ENCODE peak calls at places on chromosomes 7 and 10, in four cellular contexts. One of them, this sample, is unnamed.

GRCh38 chr10:93413252-93413689 is 68.9 kb downstream of the MYOF start:
- DNase-seq in SK-N-SH: no peak
- DNase-seq in astrocyte: no peak
- DNase-seq in endothelial cell of umbilical vein: peak; percentile 65
- DNase-seq in this sample: no peak

GRCh38 chr7:32941996-32942782 is 15.1 kb upstream of the FKBP9 start:
- DNase-seq in endothelial cell of umbilical vein: peak; percentile 56
- DNase-seq in astrocyte: peak; percentile 34
- DNase-seq in SK-N-SH: peak; percentile 88
- DNase-seq in this sample: peak; percentile 58

GRCh38 chr10:89119651-89120050 is 87.5 kb downstream of the CH25H start:
- DNase-seq in astrocyte: no peak
- DNase-seq in endothelial cell of umbilical vein: peak; percentile 67
- DNase-seq in SK-N-SH: no peak
- DNase-seq in this sample: no peak

GRCh38 chr7:130673066-130673465 is 4.5 kb upstream of the COPG2 start:
- DNase-seq in SK-N-SH: no peak
- DNase-seq in endothelial cell of umbilical vein: no peak
- DNase-seq in astrocyte: no peak
- DNase-seq in this sample: no peak

GRCh38 chr7:31744294-31744874 is 57.4 kb downstream of the PPP1R17 start:
- DNase-seq in SK-N-SH: peak; percentile 49
- DNase-seq in endothelial cell of umbilical vein: peak; percentile 79
- DNase-seq in astrocyte: peak; percentile 56
- DNase-seq in this sample: peak; percentile 71

GRCh38 chr7:117827861-117828260 is 45.4 kb downstream of the CTTNBP2 start:
- DNase-seq in SK-N-SH: no peak
- DNase-seq in astrocyte: peak; percentile 92
- DNase-seq in endothelial cell of umbilical vein: peak; percentile 7
- DNase-seq in this sample: peak; percentile 94

GRCh38 chr7:1710936-1711335 is 40.9 kb downstream of the ELFN1 start:
- DNase-seq in endothelial cell of umbilical vein: no peak
- DNase-seq in astrocyte: no peak
- DNase-seq in SK-N-SH: peak; percentile 32
- DNase-seq in this sample: no peak

GRCh38 chr7:1290262-1291039 is 57.8 kb downstream of the UNCX start:
- DNase-seq in astrocyte: no peak
- DNase-seq in SK-N-SH: no peak
- DNase-seq in endothelial cell of umbilical vein: peak; percentile 3
- DNase-seq in this sample: peak; percentile 39

GRCh38 chr7:43439631-43440401 is 143.1 kb upstream of the STK17A start:
- DNase-seq in endothelial cell of umbilical vein: peak; percentile 37
- DNase-seq in astrocyte: peak; percentile 25
- DNase-seq in SK-N-SH: peak; percentile 76
- DNase-seq in this sample: peak; percentile 71

GRCh38 chr10:86355571-86356038 is 11.0 kb downstream of the GRID1 start:
- DNase-seq in endothelial cell of umbilical vein: no peak
- DNase-seq in SK-N-SH: no peak
- DNase-seq in astrocyte: no peak
- DNase-seq in this sample: no peak

GRCh38 chr7:149330914-149331567 is 69.0 kb downstream of the ZNF783 start:
- DNase-seq in endothelial cell of umbilical vein: no peak
- DNase-seq in SK-N-SH: no peak
- DNase-seq in astrocyte: no peak
- DNase-seq in this sample: no peak

GRCh38 chr10:7239312-7239985 is 171.4 kb downstream of the SFMBT2 start:
- DNase-seq in SK-N-SH: no peak
- DNase-seq in endothelial cell of umbilical vein: no peak
- DNase-seq in astrocyte: no peak
- DNase-seq in this sample: no peak

GRCh38 chr7:29013062-29013461 is 54.9 kb upstream of the TRIL start:
- DNase-seq in astrocyte: no peak
- DNase-seq in SK-N-SH: no peak
- DNase-seq in endothelial cell of umbilical vein: no peak
- DNase-seq in this sample: peak; percentile 21

GRCh38 chr10:28853195-28853594 is 175.9 kb downstream of the BAMBI start:
- DNase-seq in astrocyte: peak; percentile 41
- DNase-seq in endothelial cell of umbilical vein: no peak
- DNase-seq in SK-N-SH: no peak
- DNase-seq in this sample: peak; percentile 17

GRCh38 chr10:132805599-132805998 is 19.7 kb upstream of the NKX6-2 start:
- DNase-seq in endothelial cell of umbilical vein: no peak
- DNase-seq in SK-N-SH: peak; percentile 42
- DNase-seq in astrocyte: no peak
- DNase-seq in this sample: no peak

GRCh38 chr10:21257191-21257590 is 268.3 kb downstream of the SKIDA1 start:
- DNase-seq in endothelial cell of umbilical vein: no peak
- DNase-seq in astrocyte: no peak
- DNase-seq in SK-N-SH: no peak
- DNase-seq in this sample: no peak

GRCh38 chr10:67912330-67912946 is 28.0 kb downstream of the SIRT1 start:
- DNase-seq in SK-N-SH: no peak
- DNase-seq in endothelial cell of umbilical vein: no peak
- DNase-seq in astrocyte: peak; percentile 81
- DNase-seq in this sample: peak; percentile 83

GRCh38 chr10:69574571-69574978 is 1.4 kb upstream of the NEUROG3 start:
- DNase-seq in astrocyte: no peak
- DNase-seq in endothelial cell of umbilical vein: no peak
- DNase-seq in SK-N-SH: peak; percentile 59
- DNase-seq in this sample: no peak

GRCh38 chr10:69572159-69573055 is 815 bp downstream of the NEUROG3 start:
- DNase-seq in endothelial cell of umbilical vein: no peak
- DNase-seq in astrocyte: no peak
- DNase-seq in SK-N-SH: peak; percentile 49
- DNase-seq in this sample: no peak

GRCh38 chr10:69571618-69572158 is 1.5 kb downstream of the NEUROG3 start:
- DNase-seq in SK-N-SH: peak; percentile 35
- DNase-seq in astrocyte: no peak
- DNase-seq in endothelial cell of umbilical vein: no peak
- DNase-seq in this sample: no peak

GRCh38 chr10:69575164-69575722 is 2.0 kb upstream of the NEUROG3 start:
- DNase-seq in endothelial cell of umbilical vein: no peak
- DNase-seq in astrocyte: no peak
- DNase-seq in SK-N-SH: no peak
- DNase-seq in this sample: no peak

GRCh38 chr10:69573056-69573806 is at the start of gene NEUROG3:
- DNase-seq in astrocyte: no peak
- DNase-seq in endothelial cell of umbilical vein: no peak
- DNase-seq in SK-N-SH: peak; percentile 71
- DNase-seq in this sample: no peak
- H3K4me2 ChIP-seq in astrocyte: no peak within 1 kb of the TSS
- H3K4me2 ChIP-seq in endothelial cell of umbilical vein: no peak within 1 kb of the TSS
- H3K4me2 ChIP-seq in SK-N-SH: no peak within 1 kb of the TSS
- H3K4me2 ChIP-seq in this sample: no peak within 1 kb of the TSS

GRCh38 chr7:151251328-151251925 is 2.9 kb upstream of the SMARCD3 start:
- DNase-seq in astrocyte: peak; percentile 65
- DNase-seq in SK-N-SH: peak; percentile 97
- DNase-seq in endothelial cell of umbilical vein: peak; percentile 24
- DNase-seq in this sample: peak; percentile 74

GRCh38 chr7:151250181-151251095 is 1.9 kb upstream of the SMARCD3 start:
- DNase-seq in astrocyte: no peak
- DNase-seq in SK-N-SH: no peak
- DNase-seq in endothelial cell of umbilical vein: no peak
- DNase-seq in this sample: no peak

GRCh38 chr7:151252961-151253691 is 4.6 kb upstream of the SMARCD3 start:
- DNase-seq in endothelial cell of umbilical vein: no peak
- DNase-seq in astrocyte: no peak
- DNase-seq in SK-N-SH: no peak
- DNase-seq in this sample: no peak

GRCh38 chr7:151254316-151254715 is 5.8 kb upstream of the SMARCD3 start:
- DNase-seq in astrocyte: no peak
- DNase-seq in SK-N-SH: no peak
- DNase-seq in endothelial cell of umbilical vein: no peak
- DNase-seq in this sample: no peak

GRCh38 chr7:151251926-151252835 is 3.7 kb upstream of the SMARCD3 start:
- DNase-seq in SK-N-SH: peak; percentile 100
- DNase-seq in endothelial cell of umbilical vein: peak; percentile 62
- DNase-seq in astrocyte: peak; percentile 67
- DNase-seq in this sample: peak; percentile 82
- H3K9ac ChIP-seq in SK-N-SH: peak overlapping the region; percentile 83
- H3K9ac ChIP-seq in endothelial cell of umbilical vein: peak overlapping the region; percentile 69
- H3K9ac ChIP-seq in astrocyte: peak overlapping the region; percentile 86
- H3K9ac ChIP-seq in this sample: peak overlapping the region; percentile 79

DNA sequence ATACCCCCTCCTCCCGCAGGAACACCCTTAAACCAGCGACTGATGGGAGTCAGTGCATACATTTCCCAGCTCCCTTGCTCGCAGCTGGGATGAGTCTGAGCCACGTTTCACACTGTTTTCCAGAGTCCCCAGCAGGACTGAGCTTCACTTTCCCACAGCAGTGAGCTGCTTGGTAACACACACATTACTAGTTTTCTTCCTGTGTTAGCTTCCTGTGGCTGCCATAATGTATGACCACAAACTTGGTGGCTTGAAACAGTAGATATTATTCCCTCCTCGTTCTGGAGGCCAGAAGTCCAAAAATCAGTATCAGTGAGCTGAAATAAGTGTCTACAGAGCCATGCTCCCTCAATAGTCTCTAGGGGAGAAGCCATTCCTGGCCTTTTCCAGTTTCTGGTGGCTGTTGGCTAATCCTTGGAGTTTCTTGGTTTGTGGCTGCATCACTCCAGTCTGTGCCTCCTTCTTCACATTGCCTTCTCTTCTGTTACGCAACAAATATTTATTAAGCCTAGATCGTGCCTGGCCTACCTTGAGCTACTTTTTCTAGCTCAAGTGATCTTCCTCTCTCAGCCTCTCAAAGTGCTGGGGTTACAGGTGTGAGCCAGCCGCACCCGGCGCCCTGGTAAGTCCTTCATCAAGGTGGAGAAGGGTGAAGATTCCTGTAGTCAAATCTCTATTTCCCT is 26.2 kb upstream of the CARD11 start:
- DNase-seq in astrocyte: no peak
- DNase-seq in SK-N-SH: no peak
- DNase-seq in endothelial cell of umbilical vein: no peak
- DNase-seq in this sample: no peak
- H2AFZ ChIP-seq in astrocyte: no peak overlapping the region
- H2AFZ ChIP-seq in SK-N-SH: no peak overlapping the region
- H2AFZ ChIP-seq in endothelial cell of umbilical vein: no peak overlapping the region
- H2AFZ ChIP-seq in this sample: no peak overlapping the region

GRCh38 chr10:119737827-119738226 is 12.0 kb downstream of the INPP5F start:
- DNase-seq in endothelial cell of umbilical vein: peak; percentile 94
- DNase-seq in astrocyte: peak; percentile 87
- DNase-seq in SK-N-SH: no peak
- DNase-seq in this sample: peak; percentile 88

GRCh38 chr10:119738962-119739361 is 13.1 kb downstream of the INPP5F start:
- DNase-seq in endothelial cell of umbilical vein: no peak
- DNase-seq in astrocyte: no peak
- DNase-seq in SK-N-SH: no peak
- DNase-seq in this sample: no peak

GRCh38 chr10:119747940-119748339 is 22.1 kb downstream of the INPP5F start:
- DNase-seq in SK-N-SH: no peak
- DNase-seq in astrocyte: no peak
- DNase-seq in endothelial cell of umbilical vein: no peak
- DNase-seq in this sample: no peak

GRCh38 chr10:119740096-119740495 is 14.2 kb downstream of the INPP5F start:
- DNase-seq in endothelial cell of umbilical vein: no peak
- DNase-seq in astrocyte: no peak
- DNase-seq in SK-N-SH: no peak
- DNase-seq in this sample: no peak

GRCh38 chr10:119742988-119743646 is 17.3 kb downstream of the INPP5F start:
- DNase-seq in endothelial cell of umbilical vein: no peak
- DNase-seq in astrocyte: peak; percentile 62
- DNase-seq in SK-N-SH: no peak
- DNase-seq in this sample: no peak
- H3K4me2 ChIP-seq in endothelial cell of umbilical vein: no peak overlapping the region
- H3K4me2 ChIP-seq in astrocyte: peak overlapping the region; percentile 76
- H3K4me2 ChIP-seq in SK-N-SH: no peak overlapping the region
- H3K4me2 ChIP-seq in this sample: peak overlapping the region; percentile 37

GRCh38 chr10:36671607-36672006 is 453.8 kb upstream of the ANKRD30A start:
- DNase-seq in astrocyte: peak; percentile 73
- DNase-seq in SK-N-SH: no peak
- DNase-seq in endothelial cell of umbilical vein: no peak
- DNase-seq in this sample: peak; percentile 4
- H3K9ac ChIP-seq in astrocyte: peak overlapping the region; percentile 45
- H3K9ac ChIP-seq in SK-N-SH: no peak overlapping the region
- H3K9ac ChIP-seq in endothelial cell of umbilical vein: no peak overlapping the region
- H3K9ac ChIP-seq in this sample: no peak overlapping the region

DNA sequence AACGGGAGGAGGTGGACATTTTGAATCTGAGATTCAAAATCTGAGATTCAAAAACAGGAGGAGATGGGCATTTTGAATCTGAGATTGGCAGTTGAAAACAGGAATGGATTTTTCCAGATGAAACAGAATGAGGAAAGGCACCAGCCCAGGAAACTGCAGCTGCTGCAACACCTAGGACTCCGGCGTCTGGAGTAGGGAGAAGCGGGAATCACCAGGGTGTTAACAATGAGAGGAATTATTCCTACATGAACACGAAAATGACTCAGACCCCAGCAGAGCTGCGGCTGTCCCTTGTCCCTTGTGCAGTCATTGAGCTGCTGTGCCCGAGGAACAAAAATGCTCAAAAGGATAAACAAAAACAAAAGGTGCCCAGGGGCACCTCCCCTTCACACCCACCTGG is 59.9 kb upstream of the KAT6B start:
- DNase-seq in SK-N-SH: no peak
- DNase-seq in endothelial cell of umbilical vein: no peak
- DNase-seq in astrocyte: peak; percentile 6
- DNase-seq in this sample: peak; percentile 13
- H2AFZ ChIP-seq in SK-N-SH: no peak overlapping the region
- H2AFZ ChIP-seq in endothelial cell of umbilical vein: no peak overlapping the region
- H2AFZ ChIP-seq in astrocyte: no peak overlapping the region
- H2AFZ ChIP-seq in this sample: no peak overlapping the region

DNA sequence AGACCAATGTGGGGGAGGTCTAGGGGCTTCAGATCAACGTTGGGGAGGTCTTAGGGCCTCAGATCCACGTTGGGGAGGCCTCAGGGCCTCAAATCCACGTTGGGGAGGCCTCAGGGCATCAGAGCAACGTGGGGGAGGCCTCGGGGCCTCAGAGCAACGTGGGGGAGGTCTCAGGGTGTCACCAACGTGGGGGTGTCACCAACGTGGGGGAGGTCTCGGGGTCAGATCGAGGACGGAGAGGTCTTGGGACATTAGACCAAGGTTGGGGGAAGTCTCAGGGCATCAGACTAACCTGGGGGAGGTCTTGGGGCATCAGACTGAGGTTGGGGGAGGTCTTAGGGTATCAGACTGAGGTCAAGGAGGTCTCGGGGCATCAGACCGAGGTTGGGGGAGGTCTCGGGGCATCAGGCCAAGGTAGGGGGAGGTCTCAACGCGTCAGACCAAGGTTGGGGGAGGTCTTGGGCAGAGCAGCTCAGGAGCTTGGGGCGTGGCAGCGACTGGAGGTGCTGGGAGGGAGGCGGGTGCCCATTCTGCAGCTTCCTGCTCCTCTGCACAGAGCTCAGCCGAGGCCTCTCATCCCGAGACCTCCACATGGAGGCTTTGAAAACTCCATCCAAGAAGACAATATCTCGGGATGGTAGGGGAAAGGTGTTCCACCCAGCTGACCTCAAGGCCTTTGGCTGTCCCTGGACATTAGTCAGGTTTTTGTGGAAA is 159.8 kb downstream of the WDR37 start:
- DNase-seq in SK-N-SH: no peak
- DNase-seq in endothelial cell of umbilical vein: no peak
- DNase-seq in astrocyte: no peak
- DNase-seq in this sample: no peak
- H3K4me2 ChIP-seq in SK-N-SH: no peak overlapping the region
- H3K4me2 ChIP-seq in endothelial cell of umbilical vein: no peak overlapping the region
- H3K4me2 ChIP-seq in astrocyte: no peak overlapping the region
- H3K4me2 ChIP-seq in this sample: no peak overlapping the region

GRCh38 chr7:80641548-80641947 is 3.1 kb downstream of the CD36 start:
- DNase-seq in SK-N-SH: no peak
- DNase-seq in astrocyte: no peak
- DNase-seq in endothelial cell of umbilical vein: no peak
- DNase-seq in this sample: no peak
- H3K9ac ChIP-seq in SK-N-SH: no peak overlapping the region
- H3K9ac ChIP-seq in astrocyte: no peak overlapping the region
- H3K9ac ChIP-seq in endothelial cell of umbilical vein: no peak overlapping the region
- H3K9ac ChIP-seq in this sample: no peak overlapping the region